ENCODE peak calls at places on chromosomes 1 and 21, in four cellular contexts. H, D, B and Q are unnamed samples.

GRCh38 chr21:26041441-26042180 is 129.0 kb downstream of the APP start:
- DNase-seq in D (no peak), H (no peak), B (no peak), Q (no peak)

GRCh38 chr1:173474097-173474779 is 2.9 kb upstream of the PRDX6 start:
- DNase-seq in D (no peak), B (no peak), H (no peak), Q (no peak)

GRCh38 chr1:12472410-12472797 is 145.6 kb downstream of the DHRS3 start:
- DNase-seq in D (no peak), H (no peak), B (no peak), Q (no peak)

GRCh38 chr1:1318131-1318652 is 6.3 kb downstream of the INTS11 start:
- DNase-seq in D (peak), B (no peak), H (no peak), Q (peak)

GRCh38 chr1:27968692-27969091 is 8.9 kb downstream of the XKR8 start:
- DNase-seq in D (no peak), H (no peak), B (no peak), Q (peak)

GRCh38 chr1:225886159-225887029 is 2.6 kb downstream of the LEFTY1 start:
- DNase-seq in H (no peak), B (no peak), D (no peak), Q (no peak)

GRCh38 chr21:15140321-15141019 is 75.7 kb upstream of the NRIP1 start:
- DNase-seq in D (peak), H (no peak), B (no peak), Q (no peak)

GRCh38 chr1:168920456-168921094 is 185.9 kb upstream of the ATP1B1 start:
- DNase-seq in B (no peak), H (no peak), D (peak), Q (peak)

GRCh38 chr1:104072915-104073371 is 323.2 kb downstream of the AMY1C start:
- DNase-seq in D (no peak), H (no peak), B (no peak), Q (no peak)

GRCh38 chr1:222225171-222225570 is 322.7 kb downstream of the HHIPL2 start:
- DNase-seq in D (no peak), H (no peak), B (no peak), Q (no peak)